ENCODE peak calls at places on chromosomes 4 and X, in ten cellular contexts. P is cardiac muscle cell, S is pancreas, Q is right lobe of liver, H is brain microvascular endothelial cell, K is neural progenitor cell, G is GM23338, X is lung, E is WERI-Rb-1, D is IMR-90. C is an unnamed sample.

GRCh38 chr4:145482209-145483021 is 762 bp downstream of the SMAD1 start:
- DNase-seq in K (peak; percentile 77), H (peak; percentile 72), Q (peak; percentile 60), D (peak; percentile 86), S (peak; percentile 75), E (peak; percentile 58), X (peak; percentile 52), G (peak; percentile 77), P (peak; percentile 80), C (peak; percentile 55)

GRCh38 chr4:123651127-123651526 is 254.5 kb downstream of the SPRY1 start:
- DNase-seq in P (peak; percentile 21), G (no peak), K (no peak), D (no peak), E (no peak), X (no peak), S (no peak), H (no peak), Q (no peak), C (no peak)

GRCh38 chrX:133177202-133177601 is 41.0 kb downstream of the TFDP3 start:
- DNase-seq in K (no peak), D (no peak), S (no peak), X (no peak), H (no peak), G (no peak), P (no peak), Q (no peak), E (no peak), C (no peak)

GRCh38 chr4:25925486-25926201 is 11.6 kb downstream of the SMIM20 start:
- DNase-seq in D (peak; percentile 45), E (peak; percentile 75), G (peak; percentile 76), K (peak; percentile 65), S (no peak), Q (no peak), H (peak; percentile 31), P (peak; percentile 59), X (no peak), C (no peak)

GRCh38 chr4:176256921-176257320 is 12.1 kb downstream of the ASB5 start:
- DNase-seq in P (no peak), X (no peak), S (no peak), K (peak; percentile 70), G (no peak), D (peak; percentile 39), Q (no peak), H (no peak), E (no peak), C (no peak)

GRCh38 chrX:2371026-2371778 is 129.6 kb downstream of the DHRSX start:
- DNase-seq in H (no peak), K (no peak), Q (no peak), X (no peak), D (no peak), S (no peak), P (peak; percentile 58), E (no peak), G (peak; percentile 64), C (no peak)

GRCh38 chr4:89997171-89997704 is 102.6 kb downstream of the MMRN1 start:
- DNase-seq in E (no peak), K (no peak), P (no peak), G (no peak), X (no peak), H (no peak), S (no peak), Q (no peak), D (no peak), C (no peak)

GRCh38 chr4:137981277-137981676 is 260.9 kb downstream of the SLC7A11 start:
- DNase-seq in H (peak; percentile 40), Q (no peak), E (no peak), P (peak; percentile 60), G (no peak), D (peak; percentile 59), X (no peak), S (no peak), K (no peak), C (no peak)

GRCh38 chr4:177229331-177229730 is 80.3 kb upstream of the NEIL3 start:
- DNase-seq in G (no peak), D (peak; percentile 35), X (no peak), K (no peak), S (no peak), P (peak; percentile 25), Q (no peak), H (no peak), E (no peak), C (no peak)

GRCh38 chrX:10415704-10416001 is 204.7 kb downstream of the MID1 start:
- DNase-seq in D (peak; percentile 51), K (no peak), H (peak; percentile 35), G (no peak), E (no peak), P (peak; percentile 8), X (no peak), S (no peak), Q (no peak), C (peak; percentile 23)

GRCh38 chrX:120380699-120381098 is 18.8 kb downstream of the ATP1B4 start:
- DNase-seq in Q (no peak), K (peak; percentile 34), D (no peak), P (no peak), E (peak; percentile 17), G (peak; percentile 67), X (no peak), H (no peak), S (no peak), C (no peak)

GRCh38 chr4:112550728-112551127 is 34.7 kb upstream of the NEUROG2 start:
- DNase-seq in Q (no peak), E (no peak), S (no peak), H (peak; percentile 77), D (peak; percentile 86), P (peak; percentile 30), G (no peak), K (no peak), X (no peak), C (peak; percentile 63)

GRCh38 chr4:176300565-176300964 is 19.2 kb upstream of the SPCS3 start:
- DNase-seq in P (no peak), D (no peak), S (no peak), H (no peak), X (no peak), K (no peak), E (no peak), Q (no peak), G (no peak), C (no peak)

GRCh38 chrX:149628768-149629167 is 2.8 kb downstream of the TMEM185A start:
- DNase-seq in K (no peak), H (no peak), E (no peak), X (no peak), P (no peak), G (no peak), D (no peak), Q (no peak), S (no peak), C (no peak)
- H3K4me3 ChIP-seq in K (no peak overlapping the region), H (no peak overlapping the region), E (no peak overlapping the region), X (no peak overlapping the region), P (no peak overlapping the region), G (no peak overlapping the region), D (no peak overlapping the region), Q (no peak overlapping the region), S (no peak overlapping the region), C (no peak overlapping the region)

GRCh38 chr4:81038636-81039350 is 8.3 kb downstream of the BMP3 start:
- DNase-seq in H (no peak), G (no peak), X (no peak), K (no peak), P (no peak), D (no peak), E (no peak), Q (no peak), S (no peak), C (no peak)
- TF ChIP-seq CTCF in H (no peak), G (no peak), X (no peak), K (no peak), P (no peak), D (no peak), E (no peak), Q (no peak), S (no peak), C (no peak)

DNA sequence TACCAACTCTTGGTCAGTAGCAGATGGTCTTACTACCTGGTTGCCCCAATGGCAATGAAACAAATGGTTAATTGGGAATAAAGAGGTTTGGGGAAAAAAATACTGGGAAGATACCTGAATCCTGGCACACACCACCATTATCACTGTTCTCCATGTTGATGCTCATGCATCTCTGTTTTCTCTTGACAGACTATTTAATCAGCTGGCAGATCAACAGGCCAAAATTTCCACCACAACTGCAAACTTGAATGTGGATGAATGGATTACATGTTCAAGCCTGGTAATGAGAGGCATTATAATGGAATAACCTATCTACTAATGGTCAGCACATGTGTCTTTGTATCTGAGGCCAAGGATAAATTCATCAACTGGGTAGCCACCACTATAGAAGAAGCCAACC is 45.7 kb downstream of the ZNF721 start:
- DNase-seq in S (no peak), H (no peak), G (no peak), X (no peak), Q (no peak), K (no peak), D (no peak), P (no peak), E (no peak), C (no peak)
- H3K36me3 ChIP-seq in S (no peaks in the 10 kb centered on the region), H (peaks cover 29% of the 10 kb centered on the region), G (peaks cover 67% of the 10 kb centered on the region), X (peaks cover 41% of the 10 kb centered on the region), Q (no peaks in the 10 kb centered on the region), K (peaks cover 76% of the 10 kb centered on the region), D (peaks cover 36% of the 10 kb centered on the region), P (no peaks in the 10 kb centered on the region), E (peaks cover 87% of the 10 kb centered on the region), C (peaks cover 4% of the 10 kb centered on the region)

GRCh38 chrX:97065066-97065465 is 181.4 kb downstream of the RPA4 start:
- DNase-seq in E (no peak), G (no peak), P (no peak), K (no peak), X (no peak), Q (no peak), D (no peak), H (no peak), S (no peak), C (no peak)
- H3K4me3 ChIP-seq in E (no peak overlapping the region), G (no peak overlapping the region), P (no peak overlapping the region), K (no peak overlapping the region), X (no peak overlapping the region), Q (no peak overlapping the region), D (no peak overlapping the region), H (no peak overlapping the region), S (no peak overlapping the region), C (no peak overlapping the region)

DNA sequence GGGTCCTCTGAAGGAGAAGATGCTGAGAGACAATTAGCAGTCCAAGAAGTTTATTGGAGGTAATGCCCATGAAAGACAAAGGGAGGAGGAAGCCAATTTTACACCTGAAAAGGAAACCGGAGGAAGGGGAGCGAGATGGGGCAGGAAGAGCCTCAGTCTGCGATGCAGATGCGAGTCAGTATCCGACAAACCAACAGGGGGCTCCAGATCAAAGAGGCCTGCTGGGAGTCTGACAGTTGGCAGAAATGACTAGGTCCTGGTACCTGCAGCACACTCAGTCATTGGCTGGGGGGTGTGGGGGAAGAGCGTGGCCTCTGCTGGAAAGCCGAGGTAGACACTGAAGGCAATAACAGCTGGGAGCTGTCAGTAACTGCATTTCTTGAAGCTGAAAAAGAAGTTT is 231.1 kb upstream of the CENPE start:
- DNase-seq in Q (no peak), P (no peak), K (peak; percentile 60), E (no peak), S (no peak), H (no peak), X (no peak), G (peak; percentile 88), D (no peak), C (no peak)
- TF ChIP-seq CTCF in Q (no peak), P (no peak), K (peak; percentile 53), E (peak; percentile 51), S (no peak), H (peak; percentile 42), X (no peak), G (peak; percentile 55), D (no peak), C (peak; percentile 32)

DNA sequence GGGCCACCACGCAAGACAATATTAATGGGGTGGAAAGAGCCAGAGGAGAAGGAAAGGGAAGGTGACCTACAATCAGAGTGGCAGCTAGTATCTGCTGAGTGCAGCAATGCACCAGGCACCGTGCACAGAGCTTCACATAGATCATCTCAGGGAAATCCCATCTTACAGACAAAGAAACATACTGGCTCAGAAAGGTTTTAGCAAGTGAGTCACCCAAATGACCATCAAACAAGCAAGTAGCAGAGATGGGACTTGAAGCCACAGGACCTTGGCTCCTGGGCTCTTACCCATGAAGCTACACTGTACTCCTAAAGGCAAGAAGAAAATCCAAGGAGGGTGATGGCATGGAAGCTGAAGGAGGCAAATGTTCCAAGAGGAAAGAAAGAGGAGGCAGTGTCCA is 6.8 kb downstream of the ANXA5 start:
- DNase-seq in S (no peak), Q (no peak), H (peak; percentile 74), X (no peak), D (peak; percentile 86), E (no peak), K (no peak), P (peak; percentile 39), G (no peak), C (peak; percentile 64)
- H3K36me3 ChIP-seq in S (no peaks in the 10 kb centered on the region), Q (no peaks in the 10 kb centered on the region), H (peaks cover 36% of the 10 kb centered on the region), X (peaks cover 11% of the 10 kb centered on the region), D (peaks cover 28% of the 10 kb centered on the region), E (peaks cover 34% of the 10 kb centered on the region), K (no peaks in the 10 kb centered on the region), P (no peaks in the 10 kb centered on the region), G (no peaks in the 10 kb centered on the region), C (no peaks in the 10 kb centered on the region)

C was measured in kidney epithelial cell.